ENCODE peak calls at places on chromosome X, in six cellular contexts. A, D, M, T, C and I are unnamed samples.

GRCh38 chrX:14476169-14476568 is 53.2 kb upstream of the GLRA2 start:
- DNase-seq in D (peak), C (no peak), M (no peak), T (no peak), A (no peak), I (no peak)

GRCh38 chrX:84487365-84488353 is 14.6 kb downstream of the HDX start:
- DNase-seq in T (no peak), A (no peak), D (no peak), C (no peak), M (no peak), I (no peak)

GRCh38 chrX:150099316-150099715 is 161.0 kb upstream of the EOLA2 start:
- DNase-seq in C (peak), A (no peak), M (no peak), D (no peak), T (no peak), I (no peak)

GRCh38 chrX:32155044-32155638 is 1056.2 kb downstream of the DMD start:
- DNase-seq in A (peak), M (no peak), T (no peak), D (peak), C (no peak), I (no peak)

GRCh38 chrX:115892787-115893671 is 277.5 kb upstream of the AGTR2 start:
- DNase-seq in C (peak), M (peak), T (no peak), D (peak), A (peak), I (peak)

GRCh38 chrX:634306-634958 is 3.8 kb downstream of the SHOX start:
- DNase-seq in T (no peak), C (no peak), M (no peak), D (no peak), A (no peak), I (no peak)

GRCh38 chrX:9612146-9612505 is 147.3 kb downstream of the TBL1X start:
- DNase-seq in C (no peak), M (no peak), A (no peak), D (peak), T (no peak), I (no peak)

GRCh38 chrX:108020631-108021030 is 24.2 kb upstream of the VSIG1 start:
- DNase-seq in M (no peak), D (peak), T (no peak), C (no peak), A (no peak), I (no peak)

GRCh38 chrX:11968991-11969390 is 169.3 kb upstream of the FRMPD4 start:
- DNase-seq in C (no peak), T (no peak), D (no peak), M (no peak), A (no peak), I (no peak)

GRCh38 chrX:136529795-136530194 is 2.2 kb upstream of the VGLL1 start:
- DNase-seq in C (no peak), D (no peak), T (no peak), M (no peak), A (no peak), I (no peak)

GRCh38 chrX:3811331-3812311 is 98.2 kb upstream of the PRKX start:
- DNase-seq in M (peak), C (no peak), D (peak), A (peak), T (no peak), I (no peak)

GRCh38 chrX:119871245-119871598 is 311 bp downstream of the RNF113A start:
- DNase-seq in T (no peak), M (no peak), C (peak), D (no peak), A (no peak), I (no peak)

GRCh38 chrX:134599173-134599914 is 58.9 kb downstream of the PLAC1 start:
- DNase-seq in D (no peak), M (no peak), C (no peak), T (no peak), A (no peak), I (no peak)

GRCh38 chrX:3501833-3502535 is 155.5 kb upstream of the MXRA5 start:
- DNase-seq in M (no peak), C (no peak), D (no peak), A (no peak), T (no peak), I (no peak)

GRCh38 chrX:96776966-96777365 is 92.3 kb downstream of the DIAPH2 start:
- DNase-seq in T (no peak), D (no peak), A (no peak), C (no peak), M (no peak), I (no peak)

GRCh38 chrX:130626521-130626920 is 224.7 kb downstream of the RBMX2 start:
- DNase-seq in T (no peak), M (no peak), C (no peak), A (no peak), D (no peak), I (no peak)

GRCh38 chrX:30821116-30821515 is 67.9 kb downstream of the TAB3 start:
- DNase-seq in C (no peak), M (no peak), D (no peak), A (no peak), T (no peak), I (no peak)

GRCh38 chrX:41822917-41823316 is 98.9 kb downstream of the GPR82 start:
- DNase-seq in C (no peak), D (no peak), M (no peak), A (no peak), T (no peak), I (no peak)

GRCh38 chrX:97616883-97617510 is 733.3 kb downstream of the RPA4 start:
- DNase-seq in A (no peak), D (no peak), C (no peak), T (no peak), M (no peak), I (no peak)

GRCh38 chrX:50927127-50927526 is 16.6 kb downstream of the BMP15 start:
- DNase-seq in A (no peak), M (no peak), T (no peak), D (no peak), C (no peak), I (no peak)

GRCh38 chrX:153772608-153773217 is 8.1 kb upstream of the SRPK3 start:
- DNase-seq in D (no peak), A (no peak), M (no peak), C (peak), T (no peak), I (no peak)

GRCh38 chrX:155235891-155236290 is 19.6 kb downstream of the VBP1 start:
- DNase-seq in A (no peak), C (no peak), D (no peak), T (no peak), M (no peak), I (no peak)

GRCh38 chrX:41718481-41719245 is 5.3 kb upstream of the GPR82 start:
- DNase-seq in C (no peak), A (no peak), T (no peak), D (no peak), M (no peak), I (no peak)